ENCODE peak calls at places on chromosome 16, in six cellular contexts. One of them, this sample, is unnamed.

GRCh38 chr16:67013238-67013822 is 15.6 kb upstream of the CBFB start:
- DNase-seq in heart right ventricle: no peak
- DNase-seq in ovary: peak; percentile 50
- DNase-seq in astrocyte: no peak
- DNase-seq in CD8-positive, alpha-beta memory T cell: no peak
- DNase-seq in AG04450: no peak
- DNase-seq in this sample: peak; percentile 31

GRCh38 chr16:70592106-70592571 is 54.2 kb upstream of the IL34 start:
- DNase-seq in CD8-positive, alpha-beta memory T cell: no peak
- DNase-seq in ovary: no peak
- DNase-seq in AG04450: no peak
- DNase-seq in astrocyte: no peak
- DNase-seq in heart right ventricle: peak; percentile 61
- DNase-seq in this sample: no peak

GRCh38 chr16:81629896-81630631 is 149.0 kb upstream of the PLCG2 start:
- DNase-seq in ovary: no peak
- DNase-seq in AG04450: no peak
- DNase-seq in CD8-positive, alpha-beta memory T cell: no peak
- DNase-seq in astrocyte: no peak
- DNase-seq in heart right ventricle: no peak
- DNase-seq in this sample: no peak

GRCh38 chr16:30721167-30721566 is 22.2 kb downstream of the SRCAP start:
- DNase-seq in CD8-positive, alpha-beta memory T cell: no peak
- DNase-seq in astrocyte: no peak
- DNase-seq in AG04450: no peak
- DNase-seq in ovary: no peak
- DNase-seq in heart right ventricle: no peak
- DNase-seq in this sample: no peak

GRCh38 chr16:21646091-21646490 is 6.3 kb downstream of the IGSF6 start:
- DNase-seq in astrocyte: no peak
- DNase-seq in ovary: no peak
- DNase-seq in heart right ventricle: no peak
- DNase-seq in CD8-positive, alpha-beta memory T cell: no peak
- DNase-seq in AG04450: no peak
- DNase-seq in this sample: no peak

GRCh38 chr16:73202176-73202729 is 154.3 kb upstream of the ZFHX3 start:
- DNase-seq in AG04450: peak; percentile 93
- DNase-seq in heart right ventricle: no peak
- DNase-seq in CD8-positive, alpha-beta memory T cell: no peak
- DNase-seq in ovary: no peak
- DNase-seq in astrocyte: peak; percentile 98
- DNase-seq in this sample: no peak

GRCh38 chr16:68645494-68646388 is 631 bp downstream of the CDH3 start:
- DNase-seq in astrocyte: no peak
- DNase-seq in heart right ventricle: no peak
- DNase-seq in AG04450: no peak
- DNase-seq in CD8-positive, alpha-beta memory T cell: no peak
- DNase-seq in ovary: peak; percentile 73
- DNase-seq in this sample: no peak

GRCh38 chr16:50178397-50179018 is 25.4 kb downstream of the TENT4B start:
- DNase-seq in ovary: no peak
- DNase-seq in CD8-positive, alpha-beta memory T cell: no peak
- DNase-seq in heart right ventricle: no peak
- DNase-seq in AG04450: no peak
- DNase-seq in astrocyte: no peak
- DNase-seq in this sample: no peak

GRCh38 chr16:87074635-87075318 is 242.4 kb downstream of the C16orf95 start:
- DNase-seq in ovary: no peak
- DNase-seq in CD8-positive, alpha-beta memory T cell: no peak
- DNase-seq in AG04450: no peak
- DNase-seq in astrocyte: no peak
- DNase-seq in heart right ventricle: no peak
- DNase-seq in this sample: no peak

GRCh38 chr16:56950881-56951771 is 10.6 kb upstream of the CETP start:
- DNase-seq in astrocyte: no peak
- DNase-seq in AG04450: no peak
- DNase-seq in ovary: peak; percentile 52
- DNase-seq in CD8-positive, alpha-beta memory T cell: peak; percentile 37
- DNase-seq in heart right ventricle: peak; percentile 26
- DNase-seq in this sample: no peak

GRCh38 chr16:71568541-71568940 is 8.4 kb downstream of the TAT start:
- DNase-seq in heart right ventricle: no peak
- DNase-seq in CD8-positive, alpha-beta memory T cell: no peak
- DNase-seq in astrocyte: peak; percentile 27
- DNase-seq in AG04450: no peak
- DNase-seq in ovary: no peak
- DNase-seq in this sample: no peak

GRCh38 chr16:66446737-66447136 is 19.6 kb downstream of the BEAN1 start:
- DNase-seq in ovary: no peak
- DNase-seq in heart right ventricle: no peak
- DNase-seq in CD8-positive, alpha-beta memory T cell: no peak
- DNase-seq in astrocyte: no peak
- DNase-seq in AG04450: no peak
- DNase-seq in this sample: no peak

GRCh38 chr16:86778978-86779377 is 200.6 kb downstream of the FOXL1 start:
- DNase-seq in ovary: no peak
- DNase-seq in CD8-positive, alpha-beta memory T cell: no peak
- DNase-seq in astrocyte: no peak
- DNase-seq in AG04450: no peak
- DNase-seq in heart right ventricle: no peak
- DNase-seq in this sample: no peak

GRCh38 chr16:31063495-31063842 is 10.6 kb downstream of the ZNF668 start:
- DNase-seq in CD8-positive, alpha-beta memory T cell: no peak
- DNase-seq in heart right ventricle: no peak
- DNase-seq in AG04450: no peak
- DNase-seq in ovary: no peak
- DNase-seq in astrocyte: no peak
- DNase-seq in this sample: no peak

GRCh38 chr16:56125922-56126321 is 65.4 kb upstream of the GNAO1 start:
- DNase-seq in heart right ventricle: no peak
- DNase-seq in ovary: no peak
- DNase-seq in AG04450: no peak
- DNase-seq in astrocyte: no peak
- DNase-seq in CD8-positive, alpha-beta memory T cell: no peak
- DNase-seq in this sample: no peak

GRCh38 chr16:66874079-66874775 is 6.1 kb upstream of the PDP2 start:
- DNase-seq in heart right ventricle: no peak
- DNase-seq in AG04450: no peak
- DNase-seq in astrocyte: peak; percentile 58
- DNase-seq in ovary: no peak
- DNase-seq in CD8-positive, alpha-beta memory T cell: no peak
- DNase-seq in this sample: no peak

GRCh38 chr16:87790278-87791023 is 24.7 kb upstream of the KLHDC4 start:
- DNase-seq in heart right ventricle: peak; percentile 66
- DNase-seq in CD8-positive, alpha-beta memory T cell: no peak
- DNase-seq in ovary: peak; percentile 58
- DNase-seq in astrocyte: no peak
- DNase-seq in AG04450: no peak
- DNase-seq in this sample: no peak

GRCh38 chr16:81335669-81336068 is 20.9 kb downstream of the GAN start:
- DNase-seq in AG04450: no peak
- DNase-seq in astrocyte: no peak
- DNase-seq in CD8-positive, alpha-beta memory T cell: no peak
- DNase-seq in ovary: no peak
- DNase-seq in heart right ventricle: no peak
- DNase-seq in this sample: no peak

GRCh38 chr16:11112723-11113348 is 143.2 kb downstream of the SOCS1 start:
- DNase-seq in AG04450: no peak
- DNase-seq in ovary: no peak
- DNase-seq in astrocyte: no peak
- DNase-seq in CD8-positive, alpha-beta memory T cell: no peak
- DNase-seq in heart right ventricle: no peak
- DNase-seq in this sample: no peak

GRCh38 chr16:29007865-29008593 is 23.2 kb downstream of the LAT start:
- DNase-seq in astrocyte: peak; percentile 81
- DNase-seq in ovary: no peak
- DNase-seq in heart right ventricle: no peak
- DNase-seq in AG04450: peak; percentile 50
- DNase-seq in CD8-positive, alpha-beta memory T cell: peak; percentile 55
- DNase-seq in this sample: no peak

GRCh38 chr16:56667581-56668571 is at the start of gene MT1G:
- DNase-seq in ovary: no peak
- DNase-seq in heart right ventricle: peak; percentile 37
- DNase-seq in AG04450: no peak
- DNase-seq in CD8-positive, alpha-beta memory T cell: no peak
- DNase-seq in astrocyte: no peak
- DNase-seq in this sample: peak; percentile 40

GRCh38 chr16:89410794-89411309 is 79.5 kb downstream of the ANKRD11 start:
- DNase-seq in astrocyte: peak; percentile 83
- DNase-seq in heart right ventricle: peak; percentile 62
- DNase-seq in AG04450: peak; percentile 65
- DNase-seq in ovary: peak; percentile 60
- DNase-seq in CD8-positive, alpha-beta memory T cell: no peak
- DNase-seq in this sample: peak; percentile 27

GRCh38 chr16:88785106-88785924 is at the start of gene PIEZO1:
- DNase-seq in CD8-positive, alpha-beta memory T cell: peak; percentile 81
- DNase-seq in ovary: peak; percentile 85
- DNase-seq in AG04450: no peak
- DNase-seq in heart right ventricle: peak; percentile 72
- DNase-seq in astrocyte: no peak
- DNase-seq in this sample: peak; percentile 41

GRCh38 chr16:8853611-8854010 is 15.2 kb downstream of the CARHSP1 start:
- DNase-seq in heart right ventricle: no peak
- DNase-seq in astrocyte: no peak
- DNase-seq in CD8-positive, alpha-beta memory T cell: no peak
- DNase-seq in ovary: no peak
- DNase-seq in AG04450: no peak
- DNase-seq in this sample: no peak

GRCh38 chr16:8854298-8854948 is 14.4 kb downstream of the CARHSP1 start:
- DNase-seq in ovary: no peak
- DNase-seq in CD8-positive, alpha-beta memory T cell: no peak
- DNase-seq in AG04450: no peak
- DNase-seq in astrocyte: no peak
- DNase-seq in heart right ventricle: no peak
- DNase-seq in this sample: no peak

GRCh38 chr16:8851761-8852403 is 16.9 kb downstream of the CARHSP1 start:
- DNase-seq in heart right ventricle: peak; percentile 2
- DNase-seq in AG04450: no peak
- DNase-seq in astrocyte: no peak
- DNase-seq in ovary: no peak
- DNase-seq in CD8-positive, alpha-beta memory T cell: no peak
- DNase-seq in this sample: no peak

GRCh38 chr16:8852534-8852933 is 16.3 kb downstream of the CARHSP1 start:
- DNase-seq in heart right ventricle: no peak
- DNase-seq in CD8-positive, alpha-beta memory T cell: no peak
- DNase-seq in AG04450: no peak
- DNase-seq in astrocyte: no peak
- DNase-seq in ovary: no peak
- DNase-seq in this sample: no peak

DNA sequence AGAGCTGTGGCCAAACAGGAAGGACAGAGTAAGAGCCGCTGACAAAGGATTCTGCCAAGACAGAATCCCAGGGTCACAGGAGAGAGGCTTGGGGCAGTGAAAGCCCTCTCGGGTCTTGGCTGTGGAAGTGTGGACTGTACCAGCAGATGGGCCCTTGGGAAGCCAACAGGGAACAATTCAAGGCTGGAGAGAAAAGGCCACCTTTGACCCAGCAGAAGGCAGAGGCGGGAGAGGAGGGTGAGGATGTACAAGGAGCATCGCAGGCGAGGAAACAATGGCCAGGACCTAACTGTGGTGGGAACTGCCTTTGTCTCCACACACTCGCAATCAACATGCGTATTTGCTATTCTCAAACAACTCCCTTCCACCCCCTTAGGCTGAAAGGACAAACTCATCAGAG is 15.7 kb downstream of the CARHSP1 start:
- DNase-seq in ovary: no peak
- DNase-seq in astrocyte: no peak
- DNase-seq in heart right ventricle: no peak
- DNase-seq in AG04450: no peak
- DNase-seq in CD8-positive, alpha-beta memory T cell: no peak
- DNase-seq in this sample: no peak
- H3K27ac ChIP-seq in ovary: no peak overlapping the region
- H3K27ac ChIP-seq in astrocyte: no peak overlapping the region
- H3K27ac ChIP-seq in heart right ventricle: peak overlapping the region; percentile 11
- H3K27ac ChIP-seq in AG04450: no peak overlapping the region
- H3K27ac ChIP-seq in CD8-positive, alpha-beta memory T cell: no peak overlapping the region
- H3K27ac ChIP-seq in this sample: no peak overlapping the region

DNA sequence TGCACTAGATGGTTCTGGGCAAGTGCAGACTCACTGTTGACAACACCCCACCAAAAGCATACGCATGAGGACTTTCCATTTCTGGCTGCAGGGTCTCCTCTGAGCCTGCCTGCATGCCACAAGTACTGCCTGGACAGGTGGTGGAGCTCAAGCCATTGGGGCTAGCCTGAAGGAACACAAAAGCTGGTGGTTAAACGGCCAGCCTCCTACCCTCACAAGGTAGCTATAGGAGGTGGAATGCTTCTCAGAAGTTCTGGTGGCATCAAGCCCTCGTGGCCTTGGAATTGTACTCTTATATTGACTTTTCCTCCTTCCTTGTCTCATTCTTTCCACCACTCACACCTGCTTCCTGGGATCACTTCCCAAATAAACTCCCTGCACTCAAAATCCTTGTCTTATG is 56.6 kb upstream of the BCAR1 start:
- DNase-seq in ovary: no peak
- DNase-seq in astrocyte: no peak
- DNase-seq in CD8-positive, alpha-beta memory T cell: no peak
- DNase-seq in heart right ventricle: no peak
- DNase-seq in AG04450: no peak
- DNase-seq in this sample: no peak
- H3K27ac ChIP-seq in ovary: no peak overlapping the region
- H3K27ac ChIP-seq in astrocyte: no peak overlapping the region
- H3K27ac ChIP-seq in CD8-positive, alpha-beta memory T cell: no peak overlapping the region
- H3K27ac ChIP-seq in heart right ventricle: no peak overlapping the region
- H3K27ac ChIP-seq in AG04450: no peak overlapping the region
- H3K27ac ChIP-seq in this sample: no peak overlapping the region

DNA sequence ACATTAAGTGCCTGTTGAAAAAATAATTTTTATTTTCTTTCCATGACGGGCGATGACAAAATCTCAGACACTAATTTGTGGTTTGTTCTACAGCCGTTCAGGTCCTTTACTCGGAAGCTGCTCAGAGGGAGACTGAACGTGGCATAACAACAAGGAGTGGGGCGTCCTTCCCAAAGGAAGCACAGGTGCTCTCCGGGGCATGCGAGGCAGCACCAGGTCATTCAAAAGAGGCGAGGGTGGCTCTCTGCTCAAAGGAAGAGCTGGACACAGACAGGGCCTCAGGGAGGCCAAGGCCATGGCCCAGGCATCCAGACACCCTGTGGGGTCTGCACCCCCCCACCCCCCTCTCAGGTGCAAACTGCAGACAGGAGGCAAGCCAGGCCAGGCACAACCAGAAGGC is 16.2 kb downstream of the UNKL start:
- DNase-seq in AG04450: no peak
- DNase-seq in ovary: no peak
- DNase-seq in astrocyte: no peak
- DNase-seq in CD8-positive, alpha-beta memory T cell: no peak
- DNase-seq in heart right ventricle: no peak
- DNase-seq in this sample: no peak
- H3K27ac ChIP-seq in AG04450: no peak overlapping the region
- H3K27ac ChIP-seq in ovary: no peak overlapping the region
- H3K27ac ChIP-seq in astrocyte: no peak overlapping the region
- H3K27ac ChIP-seq in CD8-positive, alpha-beta memory T cell: no peak overlapping the region
- H3K27ac ChIP-seq in heart right ventricle: no peak overlapping the region
- H3K27ac ChIP-seq in this sample: no peak overlapping the region

GRCh38 chr16:55018881-55019280 is 88.2 kb downstream of the IRX5 start:
- DNase-seq in CD8-positive, alpha-beta memory T cell: no peak
- DNase-seq in ovary: no peak
- DNase-seq in heart right ventricle: no peak
- DNase-seq in astrocyte: no peak
- DNase-seq in AG04450: no peak
- DNase-seq in this sample: no peak

GRCh38 chr16:55019419-55020131 is 88.9 kb downstream of the IRX5 start:
- DNase-seq in CD8-positive, alpha-beta memory T cell: no peak
- DNase-seq in AG04450: no peak
- DNase-seq in ovary: no peak
- DNase-seq in heart right ventricle: no peak
- DNase-seq in astrocyte: no peak
- DNase-seq in this sample: no peak

GRCh38 chr16:55021595-55022475 is 91.2 kb downstream of the IRX5 start:
- DNase-seq in heart right ventricle: no peak
- DNase-seq in ovary: no peak
- DNase-seq in astrocyte: peak; percentile 47
- DNase-seq in CD8-positive, alpha-beta memory T cell: no peak
- DNase-seq in AG04450: no peak
- DNase-seq in this sample: no peak
- H3K27ac ChIP-seq in heart right ventricle: no peak overlapping the region
- H3K27ac ChIP-seq in ovary: no peak overlapping the region
- H3K27ac ChIP-seq in astrocyte: no peak overlapping the region
- H3K27ac ChIP-seq in CD8-positive, alpha-beta memory T cell: no peak overlapping the region
- H3K27ac ChIP-seq in AG04450: no peak overlapping the region
- H3K27ac ChIP-seq in this sample: no peak overlapping the region

This sample was measured in substantia nigra.